ENCODE peak calls at places on chromosomes 12 and 14, in four cellular contexts. T, B, R and F are unnamed samples.

GRCh38 chr14:87233806-87234384 is 759.1 kb downstream of the GALC start:
- DNase-seq in T (no peak), R (no peak), B (no peak), F (no peak)

GRCh38 chr14:47439953-47440352 is 235.5 kb downstream of the MDGA2 start:
- DNase-seq in T (no peak), R (no peak), B (no peak), F (no peak)

GRCh38 chr14:80364274-80364673 is 153.0 kb upstream of the DIO2 start:
- DNase-seq in B (no peak), T (no peak), R (no peak), F (peak)

GRCh38 chr14:61701946-61702345 is 6.6 kb downstream of the HIF1A start:
- DNase-seq in R (no peak), T (no peak), B (no peak), F (no peak)

GRCh38 chr12:50482566-50482965 is 22.2 kb upstream of the DIP2B start:
- DNase-seq in R (no peak), T (no peak), B (no peak), F (no peak)

GRCh38 chr14:55220230-55220629 is 28.8 kb upstream of the DLGAP5 start:
- DNase-seq in R (no peak), B (no peak), T (no peak), F (no peak)

GRCh38 chr12:24488091-24488596 is 460.8 kb downstream of the BCAT1 start:
- DNase-seq in R (no peak), T (no peak), B (no peak), F (no peak)

GRCh38 chr12:87383705-87384104 is 645.5 kb downstream of the C12orf50 start:
- DNase-seq in T (no peak), R (no peak), B (no peak), F (no peak)

GRCh38 chr12:57216014-57216891 is at the start of gene NXPH4:
- DNase-seq in B (no peak), T (peak), R (no peak), F (peak)

GRCh38 chr14:92945544-92945943 is 22.6 kb downstream of the CHGA start:
- DNase-seq in R (no peak), B (no peak), T (no peak), F (no peak)

DNA sequence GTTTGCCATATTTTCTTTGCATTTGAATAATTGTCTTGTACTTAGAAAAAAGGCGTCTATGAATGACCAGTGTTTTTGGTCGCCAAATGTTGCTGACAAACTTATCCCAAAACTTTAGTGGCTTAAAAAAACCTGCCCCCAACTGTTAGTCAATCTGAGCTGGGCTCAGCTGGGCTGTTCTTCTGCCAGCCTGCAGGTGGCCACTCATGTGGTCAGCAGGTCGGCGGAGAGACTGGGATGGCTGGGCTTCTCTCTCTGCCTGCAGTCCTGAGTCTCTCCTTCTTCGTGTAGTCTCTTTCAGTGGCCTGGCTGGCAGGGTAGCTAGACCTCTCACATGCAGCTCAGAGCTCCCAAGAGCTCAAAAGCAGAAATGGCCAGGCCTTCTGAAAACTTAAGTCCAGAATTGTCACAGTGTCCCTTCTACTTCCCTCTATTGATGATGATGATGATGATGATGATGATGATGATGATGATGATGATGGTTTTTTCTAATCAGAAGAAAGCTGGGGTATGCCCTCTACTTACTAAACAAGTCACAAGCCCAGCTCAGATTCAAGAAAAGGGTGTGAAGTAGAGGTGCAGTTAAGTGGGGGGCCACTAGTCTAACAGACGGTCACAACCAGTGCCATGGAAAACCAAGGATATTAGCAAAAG is 87.9 kb downstream of the PTPN11 start:
- DNase-seq in T (no peak), B (no peak), R (no peak), F (no peak)
- TF ChIP-seq CTCF in T (no peak), B (no peak), R (no peak), F (no peak)

GRCh38 chr14:21023817-21024667 is 819 bp downstream of the NDRG2 start:
- DNase-seq in B (no peak), R (no peak), T (no peak), F (no peak)

GRCh38 chr14:21026251-21026987 is 1.6 kb upstream of the NDRG2 start:
- DNase-seq in R (no peak), T (no peak), B (no peak), F (no peak)

GRCh38 chr14:21024668-21025373 is at the start of gene NDRG2:
- DNase-seq in R (peak), B (peak), T (peak), F (peak)

GRCh38 chr14:21026988-21027315 is 2.1 kb upstream of the NDRG2 start:
- DNase-seq in T (no peak), B (no peak), R (peak), F (no peak)

GRCh38 chr14:21025374-21026151 is 702 bp upstream of the NDRG2 start:
- DNase-seq in R (peak), B (peak), T (peak), F (no peak)
- TF ChIP-seq CTCF in R (no peak), B (no peak), T (no peak), F (no peak)

GRCh38 chr12:7905071-7905470 is 30.9 kb downstream of the SLC2A3 start:
- DNase-seq in B (no peak), T (no peak), R (no peak), F (no peak)

DNA sequence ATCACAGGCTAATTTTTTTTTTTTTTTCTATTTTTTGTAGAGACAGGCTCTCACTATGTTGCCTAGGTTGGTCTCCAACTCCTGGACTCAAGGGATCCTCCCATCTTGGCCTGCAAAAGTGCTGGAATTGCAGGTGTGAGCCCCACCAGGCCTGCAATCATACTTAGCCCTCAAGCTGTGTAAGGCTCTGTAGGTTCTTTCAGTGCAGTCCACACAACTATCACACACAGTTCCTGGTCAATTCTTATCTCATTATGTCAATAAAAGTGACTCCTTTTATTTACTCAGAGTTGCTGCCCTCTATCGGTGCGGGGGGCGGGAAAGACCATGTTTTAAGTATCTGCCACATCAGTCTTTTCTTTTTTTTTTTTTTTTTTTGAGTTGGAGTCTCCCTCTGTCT is 29.0 kb downstream of the SLC2A3 start:
- DNase-seq in B (peak), T (peak), R (no peak), F (no peak)
- TF ChIP-seq CTCF in B (peak), T (peak), R (no peak), F (no peak)

GRCh38 chr12:3083241-3083921 is 6.2 kb downstream of the TSPAN9 start:
- DNase-seq in R (no peak), T (no peak), B (no peak), F (no peak)

GRCh38 chr12:3086729-3087323 is 9.6 kb downstream of the TSPAN9 start:
- DNase-seq in B (no peak), R (no peak), T (no peak), F (no peak)

GRCh38 chr12:3083949-3084348 is 6.8 kb downstream of the TSPAN9 start:
- DNase-seq in R (no peak), B (no peak), T (no peak), F (no peak)

GRCh38 chr12:3085341-3086125 is 8.4 kb downstream of the TSPAN9 start:
- DNase-seq in B (no peak), T (no peak), R (no peak), F (no peak)

GRCh38 chr12:3084742-3085141 is 7.6 kb downstream of the TSPAN9 start:
- DNase-seq in B (no peak), T (no peak), R (no peak), F (no peak)
- TF ChIP-seq CTCF in B (no peak), T (no peak), R (no peak), F (no peak)